ENCODE peak calls at places on chromosomes 7 and 10, in six cellular contexts. V is AML-193; K is CD8-positive, alpha-beta T cell; J is skeletal muscle cell; M is GM04504; Q is body of pancreas. Z is an unnamed sample.

GRCh38 chr7:130141161-130141857 is 63.9 kb downstream of the TMEM209 start:
- DNase-seq in V (no peak), K (peak; percentile 47), J (no peak), M (peak; percentile 34), Q (peak; percentile 78), Z (no peak)

GRCh38 chr10:77643795-77644468 is 6.3 kb upstream of the KCNMA1 start:
- DNase-seq in V (peak; percentile 37), K (peak; percentile 21), J (no peak), M (no peak), Q (peak; percentile 35), Z (peak; percentile 65)

GRCh38 chr7:152735443-152736004 is 24.0 kb upstream of the ACTR3B start:
- DNase-seq in V (no peak), K (no peak), J (no peak), M (no peak), Q (no peak), Z (no peak)

GRCh38 chr7:28626629-28627262 is 214.4 kb downstream of the CREB5 start:
- DNase-seq in V (peak; percentile 28), K (no peak), J (no peak), M (no peak), Q (no peak), Z (peak; percentile 29)

GRCh38 chr10:29603516-29603915 is 31.3 kb downstream of the SVIL start:
- DNase-seq in V (no peak), K (no peak), J (no peak), M (no peak), Q (no peak), Z (no peak)

GRCh38 chr10:83542774-83543291 is 596.5 kb upstream of the GHITM start:
- DNase-seq in V (no peak), K (no peak), J (peak; percentile 48), M (no peak), Q (no peak), Z (no peak)

GRCh38 chr10:132421377-132422168 is 24.6 kb downstream of the PWWP2B start:
- DNase-seq in V (peak; percentile 80), K (no peak), J (no peak), M (peak; percentile 40), Q (peak; percentile 92), Z (peak; percentile 63)

GRCh38 chr10:103554488-103555320 is 61.2 kb downstream of the NEURL1 start:
- DNase-seq in V (no peak), K (no peak), J (peak; percentile 23), M (peak; percentile 11), Q (peak; percentile 58), Z (peak; percentile 57)

GRCh38 chr7:111690364-111691111 is 128.2 kb upstream of the IMMP2L start:
- DNase-seq in V (no peak), K (no peak), J (no peak), M (no peak), Q (no peak), Z (no peak)

GRCh38 chr10:112379635-112380296 is 5.8 kb downstream of the ACSL5 start:
- DNase-seq in V (no peak), K (no peak), J (no peak), M (no peak), Q (no peak), Z (peak; percentile 97)

GRCh38 chr7:149436358-149436757 is 24.5 kb downstream of the ZNF777 start:
- DNase-seq in V (no peak), K (no peak), J (no peak), M (no peak), Q (no peak), Z (no peak)

GRCh38 chr10:97503413-97503812 is 4.7 kb downstream of the UBTD1 start:
- DNase-seq in V (no peak), K (no peak), J (no peak), M (no peak), Q (no peak), Z (no peak)

GRCh38 chr10:85607296-85607695 is 759.3 kb downstream of the GRID1 start:
- DNase-seq in V (no peak), K (no peak), J (no peak), M (no peak), Q (no peak), Z (no peak)

GRCh38 chr10:97612386-97612785 is 20.9 kb downstream of the MORN4 start:
- DNase-seq in V (peak; percentile 32), K (no peak), J (no peak), M (peak; percentile 32), Q (no peak), Z (peak; percentile 46)

GRCh38 chr10:103736763-103737162 is 118.6 kb downstream of the SH3PXD2A start:
- DNase-seq in V (no peak), K (no peak), J (no peak), M (no peak), Q (no peak), Z (peak; percentile 37)

GRCh38 chr10:6769704-6770417 is 189.8 kb upstream of the PRKCQ start:
- DNase-seq in V (no peak), K (no peak), J (no peak), M (no peak), Q (no peak), Z (no peak)

GRCh38 chr10:35606423-35606822 is 1.3 kb downstream of the GJD4 start:
- DNase-seq in V (no peak), K (no peak), J (no peak), M (no peak), Q (no peak), Z (no peak)

GRCh38 chr10:19651549-19651948 is 164.7 kb upstream of the PLXDC2 start:
- DNase-seq in V (no peak), K (no peak), J (peak; percentile 83), M (peak; percentile 82), Q (no peak), Z (no peak)

GRCh38 chr7:147595076-147595475 is 995.5 kb upstream of the C7orf33 start:
- DNase-seq in V (no peak), K (no peak), J (no peak), M (no peak), Q (no peak), Z (no peak)

Z was measured in small intestine.